ENCODE peak calls at places on chromosomes 13 and 19, in eight cellular contexts. S is AG04450; Y is substantia nigra; C is CD8-positive, alpha-beta memory T cell; L is left ventricle myocardium inferior; Z is vagina; X is breast epithelium; U is Karpas-422. R is an unnamed sample.

GRCh38 chr13:50594276-50594970 is 249.1 kb downstream of the DLEU7 start:
- DNase-seq in S (no peak), Y (no peak), C (peak; percentile 5), L (no peak), Z (no peak), X (no peak), U (peak; percentile 92), R (no peak)

GRCh38 chr13:47294691-47295090 is 397.8 kb upstream of the HTR2A start:
- DNase-seq in S (no peak), Y (no peak), C (no peak), L (no peak), Z (no peak), X (no peak), U (no peak), R (no peak)

GRCh38 chr13:76677047-76677446 is 209.2 kb downstream of the KCTD12 start:
- DNase-seq in S (no peak), Y (no peak), C (no peak), L (peak; percentile 63), Z (no peak), X (no peak), U (no peak), R (no peak)

GRCh38 chr19:29662278-29662603 is 3.0 kb upstream of the PLEKHF1 start:
- DNase-seq in S (no peak), Y (no peak), C (no peak), L (no peak), Z (no peak), X (no peak), U (no peak), R (no peak)

GRCh38 chr19:49058592-49058991 is 1.0 kb upstream of the CGB7 start:
- DNase-seq in S (no peak), Y (no peak), C (no peak), L (no peak), Z (no peak), X (no peak), U (peak; percentile 77), R (no peak)

GRCh38 chr13:75530536-75530935 is 7.1 kb downstream of the COMMD6 start:
- DNase-seq in S (no peak), Y (no peak), C (no peak), L (no peak), Z (no peak), X (no peak), U (no peak), R (no peak)

GRCh38 chr13:39273953-39274352 is 235.7 kb downstream of the NHLRC3 start:
- DNase-seq in S (no peak), Y (no peak), C (no peak), L (no peak), Z (no peak), X (no peak), U (peak; percentile 42), R (no peak)

GRCh38 chr13:33757713-33758112 is 60.2 kb upstream of the RFC3 start:
- DNase-seq in S (no peak), Y (no peak), C (no peak), L (no peak), Z (no peak), X (no peak), U (peak; percentile 79), R (no peak)

GRCh38 chr13:83168575-83168974 is 713.7 kb downstream of the SLITRK1 start:
- DNase-seq in S (no peak), Y (no peak), C (no peak), L (no peak), Z (no peak), X (no peak), U (no peak), R (no peak)

GRCh38 chr13:51519839-51520238 is 64.4 kb upstream of the WDFY2 start:
- DNase-seq in S (no peak), Y (no peak), C (no peak), L (no peak), Z (no peak), X (no peak), U (no peak), R (no peak)

GRCh38 chr13:42968906-42969305 is 23.1 kb downstream of the EPSTI1 start:
- DNase-seq in S (no peak), Y (no peak), C (no peak), L (no peak), Z (no peak), X (peak; percentile 69), U (no peak), R (no peak)

GRCh38 chr13:92896842-92897241 is 329.8 kb upstream of the GPC6 start:
- DNase-seq in S (no peak), Y (no peak), C (no peak), L (no peak), Z (no peak), X (no peak), U (peak; percentile 41), R (no peak)

GRCh38 chr19:17611462-17612244 is 56.2 kb downstream of the COLGALT1 start:
- DNase-seq in S (no peak), Y (no peak), C (no peak), L (no peak), Z (no peak), X (no peak), U (no peak), R (no peak)
- H3K27ac ChIP-seq in S (no peak overlapping the region), Y (no peak overlapping the region), C (no peak overlapping the region), L (no peak overlapping the region), Z (no peak overlapping the region), X (no peak overlapping the region), U (no peak overlapping the region), R (no peak overlapping the region)

GRCh38 chr13:113628291-113629270 is 29.4 kb downstream of the ATP4B start:
- DNase-seq in S (no peak), Y (no peak), C (no peak), L (peak; percentile 5), Z (no peak), X (peak; percentile 34), U (no peak), R (no peak)
- H3K27ac ChIP-seq in S (no peak overlapping the region), Y (no peak overlapping the region), C (no peak overlapping the region), L (no peak overlapping the region), Z (no peak overlapping the region), X (no peak overlapping the region), U (no peak overlapping the region), R (no peak overlapping the region)

GRCh38 chr19:52211926-52212571 is 22.2 kb downstream of the PPP2R1A start:
- DNase-seq in S (no peak), Y (no peak), C (no peak), L (no peak), Z (no peak), X (no peak), U (no peak), R (no peak)

GRCh38 chr19:52211203-52211602 is 21.4 kb downstream of the PPP2R1A start:
- DNase-seq in S (no peak), Y (no peak), C (no peak), L (no peak), Z (no peak), X (no peak), U (no peak), R (no peak)

DNA sequence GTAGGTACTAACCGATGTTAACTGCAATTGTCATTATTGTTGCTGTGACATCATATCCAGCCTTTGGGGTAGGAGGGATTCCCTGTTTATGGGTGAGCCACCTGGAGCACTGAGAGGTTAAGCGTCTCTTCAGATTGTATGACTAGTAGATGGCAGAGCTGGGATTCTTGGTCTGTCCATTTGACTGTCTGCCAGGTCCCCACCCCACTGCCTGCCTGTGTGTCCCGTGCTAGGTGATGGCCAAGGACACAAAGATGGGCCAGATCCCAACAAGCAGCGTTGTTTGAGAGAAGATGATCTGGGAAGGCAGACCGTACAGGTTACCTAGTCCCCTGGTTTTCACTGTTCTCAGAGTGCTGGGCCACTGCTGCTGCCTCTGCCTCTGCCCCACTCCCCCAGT is 16.6 kb downstream of the PPP2R1A start:
- DNase-seq in S (no peak), Y (no peak), C (no peak), L (peak; percentile 35), Z (no peak), X (no peak), U (no peak), R (no peak)
- H3K27ac ChIP-seq in S (no peak overlapping the region), Y (no peak overlapping the region), C (no peak overlapping the region), L (peak overlapping the region; percentile 42), Z (no peak overlapping the region), X (no peak overlapping the region), U (no peak overlapping the region), R (no peak overlapping the region)

GRCh38 chr13:110388141-110388943 is 81.3 kb downstream of the COL4A2 start:
- DNase-seq in S (no peak), Y (no peak), C (no peak), L (no peak), Z (no peak), X (no peak), U (no peak), R (no peak)

GRCh38 chr13:110393761-110394160 is 86.7 kb downstream of the COL4A2 start:
- DNase-seq in S (no peak), Y (no peak), C (no peak), L (no peak), Z (no peak), X (no peak), U (no peak), R (no peak)

GRCh38 chr13:110392510-110393233 is 85.6 kb downstream of the COL4A2 start:
- DNase-seq in S (no peak), Y (no peak), C (no peak), L (no peak), Z (no peak), X (no peak), U (no peak), R (no peak)

GRCh38 chr13:110390572-110390971 is 83.5 kb downstream of the COL4A2 start:
- DNase-seq in S (no peak), Y (no peak), C (no peak), L (no peak), Z (no peak), X (no peak), U (no peak), R (no peak)

GRCh38 chr13:110391273-110391672 is 84.2 kb downstream of the COL4A2 start:
- DNase-seq in S (no peak), Y (no peak), C (no peak), L (no peak), Z (no peak), X (no peak), U (no peak), R (no peak)
- H3K27ac ChIP-seq in S (peak overlapping the region; percentile 90), Y (no peak overlapping the region), C (no peak overlapping the region), L (peak overlapping the region; percentile 62), Z (peak overlapping the region; percentile 87), X (peak overlapping the region; percentile 33), U (no peak overlapping the region), R (no peak overlapping the region)